ENCODE peak calls at places on chromosome 1, in ten cellular contexts. One of them, this sample, is unnamed.

GRCh38 chr1:87331319-87332269 is 2.9 kb downstream of the LMO4 start:
- DNase-seq in mesendoderm: peak; percentile 96
- DNase-seq in stimulated activated CD8-positive, alpha-beta memory T cell treated with anti-CD3 and anti-CD28 coated beads, Interleukin-7, amount 100 ng/mL, for 1 hour: peak; percentile 56
- DNase-seq in NCI-H1694: no peak
- DNase-seq in activated T-cell treated with anti-CD3 and anti-CD28 coated beads for 1 hour: peak; percentile 62
- DNase-seq in left ventricle myocardium inferior: peak; percentile 86
- DNase-seq in NCI-H748 treated with DMSO at 0.1 percent for 48 hours: peak; percentile 75
- DNase-seq in endothelial cell of umbilical vein: peak; percentile 67
- DNase-seq in GM12865: peak; percentile 83
- DNase-seq in NCI-H1105 treated with DMSO at 0.1 percent for 48 hours: peak; percentile 83
- DNase-seq in this sample: peak; percentile 69

GRCh38 chr1:84687703-84688460 is 2.4 kb downstream of the SSX2IP start:
- DNase-seq in mesendoderm: no peak
- DNase-seq in stimulated activated CD8-positive, alpha-beta memory T cell treated with anti-CD3 and anti-CD28 coated beads, Interleukin-7, amount 100 ng/mL, for 1 hour: no peak
- DNase-seq in NCI-H1694: no peak
- DNase-seq in activated T-cell treated with anti-CD3 and anti-CD28 coated beads for 1 hour: no peak
- DNase-seq in left ventricle myocardium inferior: no peak
- DNase-seq in NCI-H748 treated with DMSO at 0.1 percent for 48 hours: no peak
- DNase-seq in endothelial cell of umbilical vein: no peak
- DNase-seq in GM12865: no peak
- DNase-seq in NCI-H1105 treated with DMSO at 0.1 percent for 48 hours: no peak
- DNase-seq in this sample: no peak

GRCh38 chr1:11156441-11156840 is 32.7 kb upstream of the ANGPTL7 start:
- DNase-seq in mesendoderm: no peak
- DNase-seq in stimulated activated CD8-positive, alpha-beta memory T cell treated with anti-CD3 and anti-CD28 coated beads, Interleukin-7, amount 100 ng/mL, for 1 hour: no peak
- DNase-seq in NCI-H1694: no peak
- DNase-seq in activated T-cell treated with anti-CD3 and anti-CD28 coated beads for 1 hour: no peak
- DNase-seq in left ventricle myocardium inferior: no peak
- DNase-seq in NCI-H748 treated with DMSO at 0.1 percent for 48 hours: no peak
- DNase-seq in endothelial cell of umbilical vein: peak; percentile 25
- DNase-seq in GM12865: no peak
- DNase-seq in NCI-H1105 treated with DMSO at 0.1 percent for 48 hours: no peak
- DNase-seq in this sample: no peak

GRCh38 chr1:22711591-22712501 is 1.2 kb downstream of the EPHB2 start:
- DNase-seq in mesendoderm: no peak
- DNase-seq in stimulated activated CD8-positive, alpha-beta memory T cell treated with anti-CD3 and anti-CD28 coated beads, Interleukin-7, amount 100 ng/mL, for 1 hour: no peak
- DNase-seq in NCI-H1694: no peak
- DNase-seq in activated T-cell treated with anti-CD3 and anti-CD28 coated beads for 1 hour: no peak
- DNase-seq in left ventricle myocardium inferior: no peak
- DNase-seq in NCI-H748 treated with DMSO at 0.1 percent for 48 hours: no peak
- DNase-seq in endothelial cell of umbilical vein: peak; percentile 48
- DNase-seq in GM12865: peak; percentile 53
- DNase-seq in NCI-H1105 treated with DMSO at 0.1 percent for 48 hours: no peak
- DNase-seq in this sample: peak; percentile 58

GRCh38 chr1:244113532-244114320 is 62.6 kb downstream of the ZBTB18 start:
- DNase-seq in mesendoderm: peak; percentile 31
- DNase-seq in stimulated activated CD8-positive, alpha-beta memory T cell treated with anti-CD3 and anti-CD28 coated beads, Interleukin-7, amount 100 ng/mL, for 1 hour: no peak
- DNase-seq in NCI-H1694: no peak
- DNase-seq in activated T-cell treated with anti-CD3 and anti-CD28 coated beads for 1 hour: no peak
- DNase-seq in left ventricle myocardium inferior: no peak
- DNase-seq in NCI-H748 treated with DMSO at 0.1 percent for 48 hours: no peak
- DNase-seq in endothelial cell of umbilical vein: peak; percentile 6
- DNase-seq in GM12865: no peak
- DNase-seq in NCI-H1105 treated with DMSO at 0.1 percent for 48 hours: no peak
- DNase-seq in this sample: no peak

GRCh38 chr1:48906729-48907128 is 130.0 kb upstream of the BEND5 start:
- DNase-seq in mesendoderm: no peak
- DNase-seq in stimulated activated CD8-positive, alpha-beta memory T cell treated with anti-CD3 and anti-CD28 coated beads, Interleukin-7, amount 100 ng/mL, for 1 hour: no peak
- DNase-seq in NCI-H1694: no peak
- DNase-seq in activated T-cell treated with anti-CD3 and anti-CD28 coated beads for 1 hour: no peak
- DNase-seq in left ventricle myocardium inferior: no peak
- DNase-seq in NCI-H748 treated with DMSO at 0.1 percent for 48 hours: no peak
- DNase-seq in endothelial cell of umbilical vein: no peak
- DNase-seq in GM12865: no peak
- DNase-seq in NCI-H1105 treated with DMSO at 0.1 percent for 48 hours: no peak
- DNase-seq in this sample: no peak

GRCh38 chr1:169027607-169028320 is 78.7 kb upstream of the ATP1B1 start:
- DNase-seq in mesendoderm: no peak
- DNase-seq in stimulated activated CD8-positive, alpha-beta memory T cell treated with anti-CD3 and anti-CD28 coated beads, Interleukin-7, amount 100 ng/mL, for 1 hour: no peak
- DNase-seq in NCI-H1694: no peak
- DNase-seq in activated T-cell treated with anti-CD3 and anti-CD28 coated beads for 1 hour: no peak
- DNase-seq in left ventricle myocardium inferior: no peak
- DNase-seq in NCI-H748 treated with DMSO at 0.1 percent for 48 hours: no peak
- DNase-seq in endothelial cell of umbilical vein: no peak
- DNase-seq in GM12865: peak; percentile 28
- DNase-seq in NCI-H1105 treated with DMSO at 0.1 percent for 48 hours: no peak
- DNase-seq in this sample: no peak

GRCh38 chr1:20730690-20731056 is 1.8 kb downstream of the SH2D5 start:
- DNase-seq in mesendoderm: no peak
- DNase-seq in stimulated activated CD8-positive, alpha-beta memory T cell treated with anti-CD3 and anti-CD28 coated beads, Interleukin-7, amount 100 ng/mL, for 1 hour: no peak
- DNase-seq in NCI-H1694: no peak
- DNase-seq in activated T-cell treated with anti-CD3 and anti-CD28 coated beads for 1 hour: no peak
- DNase-seq in left ventricle myocardium inferior: no peak
- DNase-seq in NCI-H748 treated with DMSO at 0.1 percent for 48 hours: no peak
- DNase-seq in endothelial cell of umbilical vein: no peak
- DNase-seq in GM12865: no peak
- DNase-seq in NCI-H1105 treated with DMSO at 0.1 percent for 48 hours: no peak
- DNase-seq in this sample: no peak

This sample was measured in RPMI8226.